ENCODE peak calls at places on chromosomes 7 and 10, in ten cellular contexts. B is A673; H is Right ventricle myocardium superior; G is tibial nerve; I is amygdala; O is 8988T; N is activated CD4-positive, CD25-positive, alpha-beta regulatory T cell; C is HAP-1; S is activated T-cell treated with anti-CD3 and anti-CD28 coated beads for 1 hour; T is AG08396. X is an unnamed sample.

GRCh38 chr7:16647435-16647960 is 1.5 kb downstream of the BZW2 start:
- DNase-seq in B (no peak), I (no peak), G (no peak), S (no peak), N (no peak), T (no peak), H (no peak), O (no peak), C (no peak), X (no peak)

GRCh38 chr7:46515844-46516590 is 594.9 kb upstream of the IGFBP3 start:
- DNase-seq in S (no peak), G (no peak), N (no peak), B (no peak), C (no peak), I (no peak), O (no peak), T (no peak), H (no peak), X (no peak)

GRCh38 chr7:94284120-94284519 is 110.6 kb upstream of the COL1A2 start:
- DNase-seq in H (no peak), S (no peak), T (no peak), I (no peak), C (no peak), N (no peak), O (no peak), B (peak; percentile 66), G (no peak), X (no peak)

GRCh38 chr10:13659887-13660544 is 73.3 kb downstream of the PRPF18 start:
- DNase-seq in G (peak; percentile 70), I (peak; percentile 20), S (peak; percentile 66), O (peak; percentile 81), H (peak; percentile 81), B (peak; percentile 69), C (peak; percentile 73), T (peak; percentile 89), N (peak; percentile 52), X (no peak)

GRCh38 chr7:98568891-98569290 is 48.2 kb upstream of the NPTX2 start:
- DNase-seq in G (no peak), H (no peak), C (no peak), O (no peak), N (no peak), B (no peak), S (no peak), T (no peak), I (no peak), X (no peak)

GRCh38 chr10:99676435-99676834 is 17.1 kb downstream of the ENTPD7 start:
- DNase-seq in H (no peak), N (no peak), S (no peak), I (no peak), T (peak; percentile 58), G (no peak), C (no peak), B (no peak), O (no peak), X (no peak)

GRCh38 chr10:59372543-59372942 is 10.2 kb upstream of the FAM13C start:
- DNase-seq in B (no peak), I (no peak), H (no peak), O (no peak), S (no peak), T (no peak), C (no peak), G (no peak), N (no peak), X (no peak)

GRCh38 chr10:74857586-74857985 is 31.2 kb downstream of the KAT6B start:
- DNase-seq in I (no peak), G (no peak), C (no peak), B (no peak), S (no peak), O (no peak), T (no peak), H (no peak), N (no peak), X (no peak)

GRCh38 chr7:66950763-66951162 is 29.7 kb downstream of the TMEM248 start:
- DNase-seq in O (no peak), N (no peak), B (no peak), C (no peak), H (no peak), T (no peak), G (no peak), I (no peak), S (no peak), X (no peak)

GRCh38 chr7:43362652-43363428 is 220.1 kb upstream of the STK17A start:
- DNase-seq in S (no peak), N (no peak), H (no peak), B (peak; percentile 89), O (no peak), C (peak; percentile 14), I (no peak), G (peak; percentile 24), T (no peak), X (no peak)